ENCODE peak calls at places on chromosomes 11 and 22, in four cellular contexts. One of them, this sample, is unnamed.

GRCh38 chr11:20565236-20565635 is 34.2 kb upstream of the SLC6A5 start:
- DNase-seq in HAP-1: no peak
- DNase-seq in stimulated activated CD8-positive, alpha-beta memory T cell treated with anti-CD3 and anti-CD28 coated beads, Interleukin-15, amount 100 ng/mL, for 24 hours: no peak
- DNase-seq in GM06990: no peak
- DNase-seq in this sample: no peak

GRCh38 chr11:117663826-117664225 is 133.2 kb downstream of the DSCAML1 start:
- DNase-seq in stimulated activated CD8-positive, alpha-beta memory T cell treated with anti-CD3 and anti-CD28 coated beads, Interleukin-15, amount 100 ng/mL, for 24 hours: no peak
- DNase-seq in GM06990: no peak
- DNase-seq in HAP-1: no peak
- DNase-seq in this sample: no peak

GRCh38 chr11:68925613-68926012 is 21.9 kb downstream of the IGHMBP2 start:
- DNase-seq in GM06990: no peak
- DNase-seq in stimulated activated CD8-positive, alpha-beta memory T cell treated with anti-CD3 and anti-CD28 coated beads, Interleukin-15, amount 100 ng/mL, for 24 hours: no peak
- DNase-seq in HAP-1: no peak
- DNase-seq in this sample: no peak

GRCh38 chr11:100978442-100978841 is 151.2 kb downstream of the PGR start:
- DNase-seq in HAP-1: no peak
- DNase-seq in stimulated activated CD8-positive, alpha-beta memory T cell treated with anti-CD3 and anti-CD28 coated beads, Interleukin-15, amount 100 ng/mL, for 24 hours: no peak
- DNase-seq in GM06990: no peak
- DNase-seq in this sample: no peak

GRCh38 chr22:50700387-50701075 is 27.9 kb downstream of the SHANK3 start:
- DNase-seq in GM06990: no peak
- DNase-seq in HAP-1: no peak
- DNase-seq in stimulated activated CD8-positive, alpha-beta memory T cell treated with anti-CD3 and anti-CD28 coated beads, Interleukin-15, amount 100 ng/mL, for 24 hours: no peak
- DNase-seq in this sample: peak

GRCh38 chr11:114242032-114242431 is 54.2 kb upstream of the NNMT start:
- DNase-seq in HAP-1: no peak
- DNase-seq in GM06990: no peak
- DNase-seq in stimulated activated CD8-positive, alpha-beta memory T cell treated with anti-CD3 and anti-CD28 coated beads, Interleukin-15, amount 100 ng/mL, for 24 hours: no peak
- DNase-seq in this sample: no peak

GRCh38 chr22:42294034-42294985 is 23.9 kb upstream of the TCF20 start:
- DNase-seq in GM06990: no peak
- DNase-seq in HAP-1: no peak
- DNase-seq in stimulated activated CD8-positive, alpha-beta memory T cell treated with anti-CD3 and anti-CD28 coated beads, Interleukin-15, amount 100 ng/mL, for 24 hours: no peak
- DNase-seq in this sample: no peak

GRCh38 chr22:48477031-48477721 is 1350.5 kb downstream of the BRD1 start:
- DNase-seq in stimulated activated CD8-positive, alpha-beta memory T cell treated with anti-CD3 and anti-CD28 coated beads, Interleukin-15, amount 100 ng/mL, for 24 hours: no peak
- DNase-seq in GM06990: no peak
- DNase-seq in HAP-1: no peak
- DNase-seq in this sample: no peak

GRCh38 chr11:27291302-27291889 is 71.6 kb downstream of the CCDC34 start:
- DNase-seq in stimulated activated CD8-positive, alpha-beta memory T cell treated with anti-CD3 and anti-CD28 coated beads, Interleukin-15, amount 100 ng/mL, for 24 hours: no peak
- DNase-seq in GM06990: no peak
- DNase-seq in HAP-1: no peak
- DNase-seq in this sample: no peak

GRCh38 chr22:38032681-38033521 is 24.3 kb upstream of the PICK1 start:
- DNase-seq in HAP-1: no peak
- DNase-seq in GM06990: no peak
- DNase-seq in stimulated activated CD8-positive, alpha-beta memory T cell treated with anti-CD3 and anti-CD28 coated beads, Interleukin-15, amount 100 ng/mL, for 24 hours: no peak
- DNase-seq in this sample: no peak

GRCh38 chr22:46578824-46579561 is 41.2 kb upstream of the GRAMD4 start:
- DNase-seq in GM06990: no peak
- DNase-seq in HAP-1: no peak
- DNase-seq in stimulated activated CD8-positive, alpha-beta memory T cell treated with anti-CD3 and anti-CD28 coated beads, Interleukin-15, amount 100 ng/mL, for 24 hours: no peak
- DNase-seq in this sample: no peak

GRCh38 chr11:124669193-124669592 is 4.3 kb downstream of the SIAE start:
- DNase-seq in GM06990: peak
- DNase-seq in stimulated activated CD8-positive, alpha-beta memory T cell treated with anti-CD3 and anti-CD28 coated beads, Interleukin-15, amount 100 ng/mL, for 24 hours: no peak
- DNase-seq in HAP-1: peak
- DNase-seq in this sample: no peak

GRCh38 chr11:539971-540481 is 2.7 kb downstream of the LRRC56 start:
- DNase-seq in HAP-1: no peak
- DNase-seq in stimulated activated CD8-positive, alpha-beta memory T cell treated with anti-CD3 and anti-CD28 coated beads, Interleukin-15, amount 100 ng/mL, for 24 hours: no peak
- DNase-seq in GM06990: no peak
- DNase-seq in this sample: no peak

GRCh38 chr11:55707029-55707428 is 45.0 kb downstream of the OR4C6 start:
- DNase-seq in HAP-1: peak
- DNase-seq in GM06990: no peak
- DNase-seq in stimulated activated CD8-positive, alpha-beta memory T cell treated with anti-CD3 and anti-CD28 coated beads, Interleukin-15, amount 100 ng/mL, for 24 hours: no peak
- DNase-seq in this sample: no peak

GRCh38 chr11:3001496-3001895 is 9.4 kb upstream of the NAP1L4 start:
- DNase-seq in stimulated activated CD8-positive, alpha-beta memory T cell treated with anti-CD3 and anti-CD28 coated beads, Interleukin-15, amount 100 ng/mL, for 24 hours: no peak
- DNase-seq in GM06990: no peak
- DNase-seq in HAP-1: no peak
- DNase-seq in this sample: no peak

GRCh38 chr11:104001474-104001873 is 35.0 kb upstream of the DDI1 start:
- DNase-seq in GM06990: no peak
- DNase-seq in stimulated activated CD8-positive, alpha-beta memory T cell treated with anti-CD3 and anti-CD28 coated beads, Interleukin-15, amount 100 ng/mL, for 24 hours: no peak
- DNase-seq in HAP-1: no peak
- DNase-seq in this sample: no peak

GRCh38 chr11:30426781-30427180 is 103.9 kb downstream of the ARL14EP start:
- DNase-seq in stimulated activated CD8-positive, alpha-beta memory T cell treated with anti-CD3 and anti-CD28 coated beads, Interleukin-15, amount 100 ng/mL, for 24 hours: no peak
- DNase-seq in GM06990: no peak
- DNase-seq in HAP-1: no peak
- DNase-seq in this sample: no peak

GRCh38 chr11:44607324-44607962 is 42.0 kb downstream of the CD82 start:
- DNase-seq in HAP-1: no peak
- DNase-seq in GM06990: no peak
- DNase-seq in stimulated activated CD8-positive, alpha-beta memory T cell treated with anti-CD3 and anti-CD28 coated beads, Interleukin-15, amount 100 ng/mL, for 24 hours: no peak
- DNase-seq in this sample: no peak

GRCh38 chr11:88175707-88176066 is 444 bp upstream of the RAB38 start:
- DNase-seq in stimulated activated CD8-positive, alpha-beta memory T cell treated with anti-CD3 and anti-CD28 coated beads, Interleukin-15, amount 100 ng/mL, for 24 hours: no peak
- DNase-seq in GM06990: no peak
- DNase-seq in HAP-1: no peak
- DNase-seq in this sample: no peak

GRCh38 chr22:42116848-42117424 is 13.7 kb downstream of the CYP2D6 start:
- DNase-seq in GM06990: no peak
- DNase-seq in stimulated activated CD8-positive, alpha-beta memory T cell treated with anti-CD3 and anti-CD28 coated beads, Interleukin-15, amount 100 ng/mL, for 24 hours: no peak
- DNase-seq in HAP-1: no peak
- DNase-seq in this sample: no peak

GRCh38 chr11:15864021-15864805 is 492.1 kb downstream of the SOX6 start:
- DNase-seq in stimulated activated CD8-positive, alpha-beta memory T cell treated with anti-CD3 and anti-CD28 coated beads, Interleukin-15, amount 100 ng/mL, for 24 hours: no peak
- DNase-seq in HAP-1: no peak
- DNase-seq in GM06990: no peak
- DNase-seq in this sample: no peak

GRCh38 chr11:38297670-38298069 is 1699.6 kb upstream of the RAG2 start:
- DNase-seq in HAP-1: no peak
- DNase-seq in stimulated activated CD8-positive, alpha-beta memory T cell treated with anti-CD3 and anti-CD28 coated beads, Interleukin-15, amount 100 ng/mL, for 24 hours: no peak
- DNase-seq in GM06990: no peak
- DNase-seq in this sample: no peak

GRCh38 chr11:75268626-75269366 is 28.2 kb downstream of the TPBGL start:
- DNase-seq in stimulated activated CD8-positive, alpha-beta memory T cell treated with anti-CD3 and anti-CD28 coated beads, Interleukin-15, amount 100 ng/mL, for 24 hours: no peak
- DNase-seq in GM06990: no peak
- DNase-seq in HAP-1: no peak
- DNase-seq in this sample: no peak

GRCh38 chr22:31350410-31350863 is 4.3 kb upstream of the PATZ1 start:
- DNase-seq in HAP-1: peak
- DNase-seq in GM06990: no peak
- DNase-seq in stimulated activated CD8-positive, alpha-beta memory T cell treated with anti-CD3 and anti-CD28 coated beads, Interleukin-15, amount 100 ng/mL, for 24 hours: no peak
- DNase-seq in this sample: no peak

GRCh38 chr22:41308544-41308947 is 7.2 kb downstream of the ZC3H7B start:
- DNase-seq in stimulated activated CD8-positive, alpha-beta memory T cell treated with anti-CD3 and anti-CD28 coated beads, Interleukin-15, amount 100 ng/mL, for 24 hours: no peak
- DNase-seq in GM06990: no peak
- DNase-seq in HAP-1: no peak
- DNase-seq in this sample: no peak

GRCh38 chr11:120106354-120106753 is 31.6 kb downstream of the TRIM29 start:
- DNase-seq in stimulated activated CD8-positive, alpha-beta memory T cell treated with anti-CD3 and anti-CD28 coated beads, Interleukin-15, amount 100 ng/mL, for 24 hours: no peak
- DNase-seq in HAP-1: no peak
- DNase-seq in GM06990: no peak
- DNase-seq in this sample: no peak

GRCh38 chr22:29044657-29045176 is 16.9 kb downstream of the C22orf31 start:
- DNase-seq in stimulated activated CD8-positive, alpha-beta memory T cell treated with anti-CD3 and anti-CD28 coated beads, Interleukin-15, amount 100 ng/mL, for 24 hours: no peak
- DNase-seq in GM06990: no peak
- DNase-seq in HAP-1: no peak
- DNase-seq in this sample: no peak

GRCh38 chr11:62269654-62270278 is at the start of gene SCGB2A2:
- DNase-seq in HAP-1: no peak
- DNase-seq in GM06990: no peak
- DNase-seq in stimulated activated CD8-positive, alpha-beta memory T cell treated with anti-CD3 and anti-CD28 coated beads, Interleukin-15, amount 100 ng/mL, for 24 hours: no peak
- DNase-seq in this sample: no peak

GRCh38 chr11:65419460-65419772 is 3.2 kb upstream of the NEAT1 start:
- DNase-seq in HAP-1: no peak
- DNase-seq in stimulated activated CD8-positive, alpha-beta memory T cell treated with anti-CD3 and anti-CD28 coated beads, Interleukin-15, amount 100 ng/mL, for 24 hours: no peak
- DNase-seq in GM06990: no peak
- DNase-seq in this sample: no peak

GRCh38 chr11:123214396-123214795 is 19.3 kb upstream of the CLMP start:
- DNase-seq in HAP-1: no peak
- DNase-seq in GM06990: no peak
- DNase-seq in stimulated activated CD8-positive, alpha-beta memory T cell treated with anti-CD3 and anti-CD28 coated beads, Interleukin-15, amount 100 ng/mL, for 24 hours: no peak
- DNase-seq in this sample: no peak

GRCh38 chr11:32259641-32260081 is 168.8 kb downstream of the RCN1 start:
- DNase-seq in GM06990: peak
- DNase-seq in HAP-1: no peak
- DNase-seq in stimulated activated CD8-positive, alpha-beta memory T cell treated with anti-CD3 and anti-CD28 coated beads, Interleukin-15, amount 100 ng/mL, for 24 hours: no peak
- DNase-seq in this sample: peak

GRCh38 chr22:16783930-16784354 is 41.3 kb downstream of the XKR3 start:
- DNase-seq in HAP-1: peak
- DNase-seq in stimulated activated CD8-positive, alpha-beta memory T cell treated with anti-CD3 and anti-CD28 coated beads, Interleukin-15, amount 100 ng/mL, for 24 hours: no peak
- DNase-seq in GM06990: no peak
- DNase-seq in this sample: no peak